ENCODE peak calls at places on chromosome 15, in eight cellular contexts. Z is H9; O is MCF 10A; M is effector memory CD4-positive, alpha-beta T cell; I is endothelial cell; E is germinal center; F is CD8-positive, alpha-beta T cell; D is neural crest cell. R is an unnamed sample.

GRCh38 chr15:64888336-64888735 is 23.4 kb upstream of the ANKDD1A start:
- DNase-seq in Z (no peak), O (no peak), M (no peak), I (no peak), E (no peak), F (no peak), D (no peak), R (no peak)

GRCh38 chr15:33380406-33380805 is 69.6 kb downstream of the RYR3 start:
- DNase-seq in Z (no peak), O (no peak), M (no peak), I (no peak), E (no peak), F (no peak), D (no peak), R (no peak)

GRCh38 chr15:101410612-101411011 is 78.9 kb downstream of the PCSK6 start:
- DNase-seq in Z (no peak), O (no peak), M (no peak), I (no peak), E (no peak), F (no peak), D (no peak), R (no peak)

GRCh38 chr15:64443747-64444621 is 16.4 kb upstream of the ZNF609 start:
- DNase-seq in Z (no peak), O (peak), M (no peak), I (no peak), E (no peak), F (no peak), D (no peak), R (no peak)

GRCh38 chr15:69576948-69577351 is 124.3 kb downstream of the RPLP1 start:
- DNase-seq in Z (no peak), O (no peak), M (no peak), I (no peak), E (no peak), F (no peak), D (no peak), R (no peak)

GRCh38 chr15:40960926-40961325 is 7.7 kb downstream of the CHAC1 start:
- DNase-seq in Z (no peak), O (no peak), M (no peak), I (no peak), E (no peak), F (no peak), D (no peak), R (no peak)

GRCh38 chr15:23003736-23004135 is 23.6 kb upstream of the CYFIP1 start:
- DNase-seq in Z (no peak), O (no peak), M (no peak), I (no peak), E (no peak), F (no peak), D (no peak), R (no peak)

GRCh38 chr15:90042766-90043525 is 41.8 kb downstream of the ZNF710 start:
- DNase-seq in Z (no peak), O (no peak), M (no peak), I (no peak), E (no peak), F (no peak), D (peak), R (no peak)

GRCh38 chr15:83105450-83105849 is 2.0 kb upstream of the TM6SF1 start:
- DNase-seq in Z (no peak), O (no peak), M (no peak), I (no peak), E (no peak), F (no peak), D (no peak), R (no peak)

GRCh38 chr15:67303490-67304363 is 49.1 kb downstream of the IQCH start:
- DNase-seq in Z (no peak), O (peak), M (peak), I (no peak), E (peak), F (no peak), D (no peak), R (no peak)

GRCh38 chr15:67080118-67080899 is 14.9 kb downstream of the SMAD3 start:
- DNase-seq in Z (no peak), O (no peak), M (no peak), I (no peak), E (no peak), F (no peak), D (no peak), R (no peak)